ENCODE peak calls at places on chromosomes 16 and 17, in ten cellular contexts. B is fibroblast of villous mesenchyme; U is brain microvascular endothelial cell; Y is right cardiac atrium; V is CD8-positive, alpha-beta memory T cell; O is colonic mucosa; K is pancreas; I is heart right ventricle; E is OCI-LY7; T is fibroblast of lung. A is an unnamed sample.

GRCh38 chr17:72725432-72726068 is 366.9 kb downstream of the SLC39A11 start:
- DNase-seq in U (peak; percentile 38), K (peak; percentile 30), O (peak; percentile 52), Y (peak; percentile 58), B (peak; percentile 59), V (peak; percentile 51), I (peak; percentile 41), T (peak; percentile 55), E (peak; percentile 80), A (peak; percentile 40)

GRCh38 chr17:41666708-41667279 is 21.9 kb upstream of the EIF1 start:
- DNase-seq in I (peak; percentile 87), O (peak; percentile 92), K (peak; percentile 74), E (peak; percentile 87), Y (peak; percentile 95), U (peak; percentile 70), T (peak; percentile 51), B (peak; percentile 63), V (peak; percentile 88), A (peak; percentile 66)

GRCh38 chr17:80738987-80739730 is 194.5 kb downstream of the RPTOR start:
- DNase-seq in U (no peak), I (no peak), Y (no peak), O (no peak), B (peak; percentile 73), T (no peak), K (no peak), V (no peak), E (no peak), A (no peak)

GRCh38 chr16:87582221-87582965 is 19.9 kb upstream of the JPH3 start:
- DNase-seq in Y (peak; percentile 93), U (peak; percentile 78), B (peak; percentile 91), K (no peak), E (no peak), V (no peak), I (peak; percentile 73), O (peak; percentile 49), T (peak; percentile 86), A (no peak)

GRCh38 chr16:4371481-4372314 is at the start of gene VASN:
- DNase-seq in B (peak; percentile 83), U (peak; percentile 53), E (peak; percentile 64), Y (peak; percentile 94), V (peak; percentile 79), K (peak; percentile 70), I (peak; percentile 86), O (peak; percentile 79), T (peak; percentile 69), A (peak; percentile 32)

GRCh38 chr16:82282662-82283061 is 112.6 kb upstream of the MPHOSPH6 start:
- DNase-seq in U (no peak), O (no peak), T (no peak), V (no peak), B (no peak), E (no peak), K (no peak), Y (no peak), I (no peak), A (no peak)

GRCh38 chr16:85788819-85789218 is 10.5 kb downstream of the EMC8 start:
- DNase-seq in Y (no peak), V (no peak), K (no peak), T (no peak), O (no peak), E (no peak), U (no peak), I (no peak), B (no peak), A (no peak)

GRCh38 chr17:76278268-76278908 is 13.2 kb downstream of the UBALD2 start:
- DNase-seq in O (no peak), V (no peak), K (no peak), U (no peak), Y (no peak), I (no peak), E (no peak), B (no peak), T (no peak), A (no peak)

GRCh38 chr16:89396156-89396555 is 94.2 kb downstream of the ANKRD11 start:
- DNase-seq in T (no peak), V (no peak), K (no peak), U (no peak), B (no peak), E (no peak), O (no peak), Y (no peak), I (no peak), A (no peak)

GRCh38 chr16:20348365-20349185 is 3.9 kb downstream of the UMOD start:
- DNase-seq in O (peak; percentile 25), B (no peak), K (peak; percentile 59), I (no peak), Y (no peak), E (no peak), V (no peak), T (no peak), U (no peak), A (no peak)

GRCh38 chr17:8944748-8945147 is 20.8 kb downstream of the PIK3R5 start:
- DNase-seq in T (no peak), B (no peak), V (no peak), Y (no peak), O (no peak), K (no peak), E (no peak), I (no peak), U (no peak), A (no peak)

DNA sequence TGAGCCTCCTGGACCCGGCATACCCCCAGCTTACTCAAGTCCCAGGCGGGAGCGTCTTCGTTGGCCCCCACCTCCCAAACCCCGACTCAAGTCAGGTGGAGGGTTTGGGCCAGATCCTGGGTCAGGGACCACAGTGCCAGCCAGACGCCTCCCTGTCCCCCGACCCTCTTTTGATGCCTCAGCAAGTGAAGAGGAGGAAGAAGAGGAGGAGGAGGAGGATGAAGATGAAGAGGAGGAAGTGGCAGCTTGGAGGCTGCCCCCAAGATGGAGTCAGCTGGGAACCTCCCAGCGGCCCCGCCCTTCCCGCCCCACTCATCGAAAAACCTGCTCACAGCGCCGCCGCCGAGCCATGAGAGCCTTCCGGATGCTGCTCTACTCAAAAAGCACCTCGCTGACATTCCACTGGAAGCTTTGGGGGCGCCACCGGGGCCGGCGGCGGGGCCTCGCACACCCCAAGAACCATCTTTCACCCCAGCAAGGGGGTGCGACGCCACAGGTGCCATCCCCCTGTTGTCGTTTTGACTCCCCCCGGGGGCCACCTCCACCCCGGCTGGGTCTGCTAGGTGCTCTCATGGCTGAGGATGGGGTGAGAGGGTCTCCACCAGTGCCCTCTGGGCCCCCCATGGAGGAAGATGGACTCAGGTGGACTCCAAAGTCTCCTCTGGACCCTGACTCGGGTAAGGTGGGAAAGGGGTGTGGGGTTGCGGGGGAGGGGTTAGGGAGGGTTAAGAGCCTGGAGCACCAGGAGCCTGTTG is 1.6 kb downstream of the SENP3 start:
- DNase-seq in Y (no peak), T (no peak), B (no peak), V (no peak), I (no peak), U (no peak), K (no peak), O (no peak), E (no peak), A (no peak)
- H3K4me3 ChIP-seq in Y (no peak overlapping the region), T (no peak overlapping the region), B (peak overlapping the region; percentile 84), V (peak overlapping the region; percentile 95), I (no peak overlapping the region), U (peak overlapping the region; percentile 83), K (no peak overlapping the region), O (no peak overlapping the region), E (peak overlapping the region; percentile 94), A (peak overlapping the region; percentile 87)

GRCh38 chr17:35773674-35774425 is 13.2 kb downstream of the C17orf50 start:
- DNase-seq in B (no peak), U (no peak), K (no peak), O (no peak), V (no peak), I (no peak), E (no peak), T (no peak), Y (no peak), A (no peak)

GRCh38 chr17:35775583-35775982 is 14.9 kb downstream of the C17orf50 start:
- DNase-seq in T (no peak), E (no peak), K (no peak), I (no peak), O (peak; percentile 58), B (peak; percentile 26), V (no peak), U (no peak), Y (no peak), A (no peak)

GRCh38 chr17:35774499-35774898 is 13.8 kb downstream of the C17orf50 start:
- DNase-seq in T (peak; percentile 75), U (no peak), Y (peak; percentile 88), O (peak; percentile 82), K (no peak), I (peak; percentile 49), E (no peak), V (no peak), B (peak; percentile 57), A (no peak)

GRCh38 chr17:35775039-35775438 is 14.4 kb downstream of the C17orf50 start:
- DNase-seq in Y (no peak), V (no peak), T (no peak), K (no peak), U (no peak), B (no peak), E (no peak), O (no peak), I (no peak), A (no peak)

DNA sequence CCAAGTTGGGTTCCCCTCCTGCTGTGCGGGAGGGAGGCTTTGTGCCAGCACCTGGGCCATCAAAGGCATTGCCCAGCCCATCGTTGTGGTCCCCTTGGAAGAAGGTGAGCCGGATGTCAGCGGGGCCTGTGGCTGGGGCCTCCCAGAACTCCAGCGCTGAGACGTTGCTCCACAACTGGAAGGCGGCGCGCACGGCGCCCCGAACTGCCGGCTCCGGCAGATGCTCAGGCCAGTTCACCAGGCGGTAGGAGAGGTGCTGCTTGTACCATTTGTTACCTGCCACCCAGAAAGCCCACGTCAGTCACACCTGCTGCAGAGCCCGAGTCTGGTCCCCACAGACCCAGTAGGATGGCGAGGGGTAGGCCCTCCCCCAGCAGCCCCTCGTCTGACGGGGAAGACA is 12.4 kb downstream of the C17orf50 start:
- DNase-seq in T (no peak), Y (no peak), O (no peak), E (no peak), B (no peak), U (no peak), V (no peak), I (no peak), K (no peak), A (peak; percentile 16)
- H3K4me3 ChIP-seq in T (no peak overlapping the region), Y (no peak overlapping the region), O (no peak overlapping the region), E (no peak overlapping the region), B (no peak overlapping the region), U (no peak overlapping the region), V (no peak overlapping the region), I (no peak overlapping the region), K (no peak overlapping the region), A (no peak overlapping the region)

DNA sequence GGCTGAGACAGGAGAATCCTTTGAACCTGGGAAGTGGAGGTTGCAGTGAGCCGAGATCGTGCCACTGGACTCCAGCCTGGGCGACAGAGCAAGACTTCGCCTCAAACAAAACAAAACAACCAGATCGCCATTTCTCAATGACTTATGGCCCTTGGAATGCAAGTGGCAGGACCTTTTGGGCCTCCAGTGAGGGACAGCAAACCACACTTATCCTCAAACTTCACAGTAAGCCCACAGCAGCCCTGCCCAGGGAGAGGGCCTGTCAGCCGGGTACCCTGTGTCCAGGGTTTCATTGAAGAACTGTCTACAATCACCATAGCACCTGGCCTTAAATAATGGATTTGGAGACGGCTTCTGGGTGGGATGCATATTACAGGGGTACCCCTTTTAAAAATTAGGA is 11.7 kb downstream of the TRAF4 start:
- DNase-seq in T (peak; percentile 26), O (no peak), K (no peak), I (no peak), V (no peak), Y (peak; percentile 17), E (no peak), U (no peak), B (peak; percentile 40), A (no peak)
- H3K4me3 ChIP-seq in T (no peak overlapping the region), O (no peak overlapping the region), K (no peak overlapping the region), I (no peak overlapping the region), V (no peak overlapping the region), Y (no peak overlapping the region), E (no peak overlapping the region), U (no peak overlapping the region), B (no peak overlapping the region), A (no peak overlapping the region)

GRCh38 chr16:11205754-11206459 is 50.1 kb downstream of the SOCS1 start:
- DNase-seq in O (peak; percentile 53), T (peak; percentile 19), I (no peak), B (peak; percentile 48), E (no peak), U (no peak), K (no peak), Y (no peak), V (no peak), A (no peak)
- H3K4me3 ChIP-seq in O (no peak overlapping the region), T (no peak overlapping the region), I (no peak overlapping the region), B (no peak overlapping the region), E (no peak overlapping the region), U (no peak overlapping the region), K (no peak overlapping the region), Y (no peak overlapping the region), V (no peak overlapping the region), A (no peak overlapping the region)

A was measured in Jurkat, Clone E6-1.